ENCODE peak calls at places on chromosomes 2 and 18, in seven cellular contexts. S, L, K, A, P, N and O are unnamed samples. For H3K9me3, the result is how much of the 10 kb centered on the place peaks cover.

GRCh38 chr2:32864337-32864736 is 82.4 kb upstream of the LTBP1 start:
- DNase-seq in K (no peak), P (no peak), S (peak), N (no peak), A (no peak), L (no peak), O (no peak)

GRCh38 chr18:62118324-62118723 is 68.5 kb downstream of the PIGN start:
- DNase-seq in L (no peak), S (peak), K (no peak), P (no peak), A (no peak), N (peak), O (no peak)

GRCh38 chr18:23694642-23695430 is 5.6 kb downstream of the LAMA3 start:
- DNase-seq in L (no peak), A (no peak), P (no peak), K (no peak), S (no peak), N (no peak), O (no peak)

GRCh38 chr2:98664323-98664722 is 55.9 kb downstream of the UNC50 start:
- DNase-seq in L (no peak), P (no peak), N (no peak), A (no peak), K (peak), S (no peak), O (no peak)

GRCh38 chr2:162477011-162477410 is 133.1 kb downstream of the GCA start:
- DNase-seq in K (no peak), S (peak), P (no peak), A (no peak), N (no peak), L (no peak), O (no peak)

GRCh38 chr2:30665761-30666306 is 141.4 kb downstream of the CAPN13 start:
- DNase-seq in P (no peak), A (no peak), N (no peak), L (no peak), K (no peak), S (no peak), O (no peak)

GRCh38 chr2:127659408-127660290 is 13.7 kb downstream of the GPR17 start:
- DNase-seq in L (peak), N (peak), P (no peak), A (no peak), S (no peak), K (no peak), O (no peak)

GRCh38 chr2:60400462-60400861 is 153.0 kb downstream of the BCL11A start:
- DNase-seq in S (no peak), L (no peak), K (no peak), P (no peak), A (no peak), N (no peak), O (peak)

GRCh38 chr2:40451926-40452605 is at the start of gene SLC8A1:
- DNase-seq in N (no peak), L (peak), K (peak), S (peak), A (no peak), P (peak), O (peak)

GRCh38 chr2:142914507-142915313 is 37.2 kb downstream of the KYNU start:
- DNase-seq in N (no peak), P (no peak), A (no peak), S (no peak), K (no peak), L (no peak), O (no peak)

GRCh38 chr2:124704056-124704644 is 679.1 kb downstream of the CNTNAP5 start:
- DNase-seq in S (no peak), N (no peak), L (no peak), P (peak), K (no peak), A (no peak), O (no peak)

GRCh38 chr2:18213986-18214385 is 335.5 kb downstream of the KCNS3 start:
- DNase-seq in L (no peak), K (no peak), N (no peak), P (no peak), A (no peak), S (no peak), O (no peak)

GRCh38 chr18:59631583-59632181 is 65.5 kb downstream of the CCBE1 start:
- DNase-seq in L (no peak), K (peak), N (no peak), S (peak), P (peak), A (no peak), O (peak)

GRCh38 chr18:78630356-78630755 is 349.3 kb upstream of the SALL3 start:
- DNase-seq in P (peak), K (no peak), L (no peak), A (peak), S (no peak), N (no peak), O (no peak)

GRCh38 chr2:20611077-20611843 is 39.6 kb downstream of the HS1BP3 start:
- DNase-seq in A (peak), P (peak), K (no peak), S (peak), N (peak), L (peak), O (no peak)

GRCh38 chr18:23837591-23837990 is 148.3 kb downstream of the LAMA3 start:
- DNase-seq in S (peak), K (no peak), P (no peak), L (no peak), A (no peak), N (no peak), O (no peak)

GRCh38 chr2:170335351-170335750 is 157.4 kb downstream of the MYO3B start:
- DNase-seq in L (no peak), N (no peak), P (no peak), K (no peak), S (peak), A (no peak), O (no peak)

GRCh38 chr2:219522111-219523030 is 8.1 kb downstream of the ASIC4 start:
- DNase-seq in S (peak), P (peak), L (no peak), K (no peak), A (peak), N (no peak), O (peak)

GRCh38 chr18:13268035-13268700 is 49.6 kb downstream of the LDLRAD4 start:
- DNase-seq in N (no peak), A (peak), L (no peak), K (no peak), P (no peak), S (peak), O (no peak)

GRCh38 chr2:150449856-150450255 is 37.6 kb downstream of the RND3 start:
- DNase-seq in N (no peak), K (no peak), A (no peak), L (no peak), S (no peak), P (no peak), O (no peak)

GRCh38 chr2:218879881-218880748 is 537 bp upstream of the WNT10A start:
- DNase-seq in A (no peak), P (no peak), S (no peak), N (no peak), K (peak), L (peak), O (peak)

GRCh38 chr18:30487962-30488361 is 554.6 kb downstream of the DSC3 start:
- DNase-seq in S (peak), N (no peak), L (no peak), P (no peak), K (no peak), A (no peak), O (no peak)

GRCh38 chr18:40984856-40985255 is 970.2 kb upstream of the PIK3C3 start:
- DNase-seq in S (peak), K (no peak), L (no peak), A (no peak), N (no peak), P (no peak), O (no peak)

GRCh38 chr2:236935656-236936445 is 149.8 kb upstream of the COPS8 start:
- DNase-seq in L (no peak), P (no peak), S (no peak), N (no peak), A (no peak), K (no peak), O (no peak)

GRCh38 chr18:61825386-61825785 is 67.4 kb downstream of the RNF152 start:
- DNase-seq in A (no peak), N (no peak), S (peak), L (no peak), K (no peak), P (no peak), O (peak)

GRCh38 chr2:165897074-165897683 is 56.4 kb downstream of the TTC21B start:
- DNase-seq in L (no peak), N (no peak), K (no peak), P (no peak), S (no peak), A (no peak), O (no peak)
- H3K4me3 ChIP-seq in L (no peak), N (no peak), K (no peak), P (no peak), S (no peak), A (no peak), O (no peak)

DNA sequence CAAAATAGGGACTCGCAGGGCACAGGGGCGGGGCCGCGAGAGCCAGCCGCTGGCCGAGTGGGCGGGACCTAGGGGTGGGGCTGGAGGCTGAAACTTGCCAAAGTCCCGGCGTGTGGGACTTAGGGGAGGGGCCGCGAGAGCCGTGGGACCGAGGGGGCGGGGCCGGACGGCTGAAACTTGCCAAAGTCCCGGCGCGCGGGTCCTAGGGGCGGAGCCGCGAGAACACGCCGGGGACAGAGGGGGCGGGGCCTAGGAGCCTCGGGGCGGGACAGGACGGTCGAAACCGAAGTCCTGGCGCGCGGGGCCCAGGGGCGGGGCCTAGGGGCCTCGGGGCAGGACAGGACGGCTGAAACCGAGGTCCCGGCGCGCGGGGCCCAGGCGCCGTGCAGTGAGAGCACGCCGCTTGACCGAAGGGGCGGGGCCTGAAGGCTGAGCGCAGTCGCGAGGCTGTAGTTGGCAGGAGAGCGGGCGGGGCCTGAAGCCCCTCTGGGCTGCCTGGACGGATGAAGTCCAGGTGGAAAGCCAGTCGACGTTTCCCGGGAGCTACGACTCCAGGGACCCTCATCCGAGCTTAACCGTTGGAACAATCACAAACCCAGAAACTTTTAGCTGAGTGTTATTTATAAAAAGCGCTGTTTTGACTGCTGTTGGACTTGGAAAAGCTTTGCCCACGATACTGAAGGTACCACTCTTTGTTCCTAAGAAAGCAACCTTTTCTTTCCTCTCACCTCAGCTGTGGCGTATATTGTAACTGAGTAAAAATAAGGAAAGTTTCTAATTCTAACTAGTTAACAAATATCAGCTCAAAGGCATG is 475 bp upstream of the BARD1 start:
- DNase-seq in P (peak), K (peak), A (peak), S (peak), N (peak), L (peak), O (peak)
- H3K27ac ChIP-seq in P (peak), K (peak), A (peak), S (peak), N (peak), L (peak), O (peak)

GRCh38 chr2:168622559-168622958 is 166.5 kb downstream of the CERS6 start:
- DNase-seq in P (no peak), L (no peak), S (no peak), K (no peak), N (no peak), A (no peak), O (no peak)
- H3K9me3 ChIP-seq in P (under half), L (under half), S (under half), K (under half), N (under half), A (under half), O (under half)

GRCh38 chr18:10377956-10378355 is 76.5 kb upstream of the APCDD1 start:
- DNase-seq in S (peak), A (no peak), P (no peak), L (no peak), N (no peak), K (no peak), O (no peak)

GRCh38 chr18:10376735-10377134 is 77.7 kb upstream of the APCDD1 start:
- DNase-seq in L (no peak), K (no peak), P (no peak), N (peak), S (peak), A (no peak), O (peak)

GRCh38 chr18:10374195-10374594 is 80.2 kb upstream of the APCDD1 start:
- DNase-seq in N (no peak), A (no peak), K (no peak), S (no peak), P (no peak), L (no peak), O (no peak)

GRCh38 chr18:10371165-10371564 is 83.3 kb upstream of the APCDD1 start:
- DNase-seq in N (no peak), L (no peak), P (no peak), A (no peak), K (no peak), S (no peak), O (no peak)

GRCh38 chr18:10374615-10375295 is 79.7 kb upstream of the APCDD1 start:
- DNase-seq in P (no peak), K (no peak), N (no peak), L (no peak), A (no peak), S (no peak), O (no peak)
- H3K4me3 ChIP-seq in P (no peak), K (no peak), N (no peak), L (no peak), A (no peak), S (no peak), O (no peak)

DNA sequence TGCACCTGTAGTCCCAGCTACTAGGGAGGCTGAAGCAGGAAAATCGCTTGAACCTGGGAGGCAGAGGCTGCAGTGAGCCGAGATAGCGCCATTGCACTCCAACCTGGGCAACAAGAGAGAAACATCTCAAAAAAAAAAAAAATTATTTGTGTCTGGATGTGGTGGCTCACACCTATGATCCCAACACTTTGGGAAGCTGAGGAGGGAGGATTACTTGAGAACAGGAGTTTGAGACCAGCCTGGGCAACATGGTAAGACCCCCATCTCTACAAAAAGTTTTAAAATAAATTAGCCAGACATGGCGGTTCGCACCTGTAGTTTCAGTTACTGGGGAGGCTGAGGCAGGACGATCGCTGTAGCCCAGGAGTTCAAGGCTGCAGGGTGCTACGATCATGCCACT is 1.6 kb upstream of the VAMP8 start:
- DNase-seq in P (no peak), N (no peak), A (no peak), L (no peak), K (no peak), S (no peak), O (no peak)
- H3K27ac ChIP-seq in P (no peak), N (no peak), A (no peak), L (no peak), K (no peak), S (no peak), O (no peak)

DNA sequence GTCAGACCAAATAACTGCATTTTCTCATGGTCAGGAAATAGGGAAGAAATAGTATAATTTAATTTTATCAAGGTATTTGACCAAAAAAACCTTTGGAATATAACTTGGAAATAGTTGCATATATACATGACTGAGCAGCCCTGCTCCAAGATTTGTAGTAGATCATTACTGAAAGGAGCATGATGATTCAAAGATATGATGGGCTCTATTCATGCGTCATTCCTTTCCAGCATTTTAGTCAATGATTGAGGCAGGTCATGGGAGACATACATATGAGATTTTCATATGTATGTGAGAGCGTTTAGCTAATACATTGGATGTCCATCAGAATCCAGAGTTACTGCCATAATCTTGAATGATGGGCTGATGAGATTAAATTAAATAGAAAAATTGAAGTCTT is 74.5 kb downstream of the CAB39 start:
- DNase-seq in N (no peak), A (no peak), S (no peak), K (no peak), P (no peak), L (no peak), O (no peak)
- H3K9me3 ChIP-seq in N (under half), A (under half), S (under half), K (under half), P (under half), L (under half), O (under half)

GRCh38 chr2:189538402-189538801 is 42.2 kb downstream of the SLC40A1 start:
- DNase-seq in N (no peak), P (no peak), K (no peak), A (no peak), S (no peak), L (no peak), O (no peak)

GRCh38 chr2:189533274-189534035 is 47.1 kb downstream of the SLC40A1 start:
- DNase-seq in K (no peak), A (no peak), L (no peak), P (no peak), S (no peak), N (no peak), O (no peak)

GRCh38 chr2:189535433-189535832 is 45.2 kb downstream of the SLC40A1 start:
- DNase-seq in L (no peak), A (no peak), N (no peak), K (no peak), S (no peak), P (no peak), O (no peak)

GRCh38 chr2:189536830-189537229 is 43.8 kb downstream of the SLC40A1 start:
- DNase-seq in S (no peak), N (no peak), L (no peak), A (no peak), K (no peak), P (no peak), O (no peak)

GRCh38 chr2:189534854-189535253 is 45.7 kb downstream of the SLC40A1 start:
- DNase-seq in A (no peak), K (no peak), S (peak), N (no peak), P (no peak), L (no peak), O (no peak)
- H3K4me3 ChIP-seq in A (no peak), K (no peak), S (no peak), N (no peak), P (no peak), L (no peak), O (no peak)

DNA sequence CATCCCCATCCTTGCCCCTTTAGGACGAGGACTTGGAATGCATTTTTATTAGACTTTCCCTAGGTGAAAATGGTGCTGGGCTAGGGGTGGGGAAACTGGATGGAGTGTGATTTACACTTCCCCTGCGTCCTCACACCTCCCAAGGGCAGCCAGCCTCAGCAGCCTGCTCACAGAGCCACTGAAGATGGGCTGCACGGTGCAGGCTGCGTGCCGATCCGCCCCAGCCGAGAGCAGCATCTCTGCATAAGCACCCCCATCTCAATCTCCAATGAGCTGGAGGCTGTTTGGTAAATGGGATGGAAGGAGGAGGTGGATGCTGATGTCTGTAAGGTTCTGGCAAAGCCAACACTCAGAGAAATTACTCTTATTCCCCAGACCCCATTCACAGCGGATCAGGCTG is 87.6 kb downstream of the ZBTB7C start:
- DNase-seq in L (no peak), A (no peak), S (no peak), N (no peak), K (no peak), P (no peak), O (no peak)
- H3K27ac ChIP-seq in L (no peak), A (no peak), S (no peak), N (no peak), K (no peak), P (no peak), O (no peak)